ENCODE peak calls at places on chromosomes 7 and 10, in nine cellular contexts. R is HFF-Myc; Q is stromal cell of bone marrow; J is activated CD8-positive, alpha-beta memory T cell treated with anti-CD3 and anti-CD28 coated beads, Interleukin-2, amount 50 U/mL, for 48 hours; X is epithelial cell of esophagus; T is NCI-H2171 treated with DMSO at 0.1 percent for 48 hours; S is HTR-8/SVneo; V is nucleus accumbens; E is activated CD8-positive, alpha-beta T cell treated with anti-CD3 and anti-CD28 coated beads, Interleukin-2, amount 10 ng/mL, durations not matched to agents 7 days and 5 days. M is an unnamed sample.

GRCh38 chr7:74174606-74175082 is 488 bp downstream of the EIF4H start:
- DNase-seq in R (no peak), Q (peak; percentile 30), J (peak; percentile 67), X (peak; percentile 60), T (peak; percentile 20), S (no peak), V (peak; percentile 47), E (peak; percentile 52), M (no peak)

GRCh38 chr7:99383203-99383602 is 8.7 kb downstream of the ARPC1B start:
- DNase-seq in R (no peak), Q (no peak), J (no peak), X (no peak), T (no peak), S (no peak), V (no peak), E (no peak), M (no peak)

GRCh38 chr7:3922175-3922635 is 621.2 kb downstream of the SDK1 start:
- DNase-seq in R (no peak), Q (peak; percentile 82), J (no peak), X (peak; percentile 93), T (no peak), S (peak; percentile 96), V (peak; percentile 23), E (no peak), M (peak; percentile 25)

GRCh38 chr7:90119178-90119971 is 34.9 kb upstream of the STEAP1 start:
- DNase-seq in R (no peak), Q (no peak), J (peak; percentile 59), X (no peak), T (no peak), S (no peak), V (peak; percentile 76), E (peak; percentile 23), M (no peak)

GRCh38 chr10:116132716-116133420 is 140.1 kb downstream of the GFRA1 start:
- DNase-seq in R (no peak), Q (no peak), J (no peak), X (no peak), T (peak; percentile 9), S (no peak), V (no peak), E (no peak), M (no peak)

GRCh38 chr10:77983384-77984341 is 45.7 kb downstream of the POLR3A start:
- DNase-seq in R (no peak), Q (peak; percentile 48), J (no peak), X (peak; percentile 11), T (no peak), S (no peak), V (no peak), E (no peak), M (no peak)

GRCh38 chr7:187237-187927 is 5.0 kb upstream of the FAM20C start:
- DNase-seq in R (no peak), Q (no peak), J (no peak), X (no peak), T (no peak), S (no peak), V (no peak), E (no peak), M (no peak)

GRCh38 chr7:22295402-22296264 is 61.3 kb downstream of the RAPGEF5 start:
- DNase-seq in R (no peak), Q (no peak), J (no peak), X (peak; percentile 13), T (no peak), S (no peak), V (peak; percentile 33), E (no peak), M (no peak)

GRCh38 chr7:1026721-1027151 is 17.6 kb upstream of the GPR146 start:
- DNase-seq in R (no peak), Q (no peak), J (no peak), X (no peak), T (no peak), S (no peak), V (no peak), E (no peak), M (no peak)

GRCh38 chr7:156639426-156640256 is 933 bp upstream of the RNF32 start:
- DNase-seq in R (no peak), Q (no peak), J (no peak), X (no peak), T (no peak), S (no peak), V (peak; percentile 47), E (no peak), M (no peak)

GRCh38 chr7:21585070-21585724 is 42.4 kb downstream of the DNAH11 start:
- DNase-seq in R (no peak), Q (no peak), J (no peak), X (no peak), T (no peak), S (no peak), V (no peak), E (no peak), M (no peak)

GRCh38 chr10:8360365-8360764 is 305.9 kb downstream of the GATA3 start:
- DNase-seq in R (no peak), Q (no peak), J (no peak), X (no peak), T (no peak), S (no peak), V (no peak), E (no peak), M (no peak)

GRCh38 chr10:12360461-12360860 is 11.1 kb downstream of the CAMK1D start:
- DNase-seq in R (no peak), Q (no peak), J (no peak), X (no peak), T (no peak), S (no peak), V (no peak), E (no peak), M (no peak)

GRCh38 chr10:103828587-103829186 is 26.7 kb downstream of the SH3PXD2A start:
- DNase-seq in R (no peak), Q (no peak), J (no peak), X (no peak), T (peak; percentile 66), S (no peak), V (no peak), E (no peak), M (no peak)

GRCh38 chr10:4588824-4589223 is 237.2 kb upstream of the AKR1E2 start:
- DNase-seq in R (no peak), Q (no peak), J (no peak), X (no peak), T (no peak), S (no peak), V (no peak), E (no peak), M (no peak)

M was measured in AG09319.